ENCODE peak calls at places on chromosomes 1 and 21, in six cellular contexts. One of them, this sample, is unnamed. For H3K36me3, the result is how much of the 10 kb centered on the place peaks cover.

GRCh38 chr1:206890125-206890637 is 7.1 kb upstream of the IL24 start:
- DNase-seq in mesendoderm: peak
- DNase-seq in GM23248: peak
- DNase-seq in HepG2: no peak
- DNase-seq in endothelial cell of umbilical vein: no peak
- DNase-seq in IMR-90: peak
- DNase-seq in this sample: no peak

GRCh38 chr1:28437924-28438699 is 67.7 kb upstream of the RCC1 start:
- DNase-seq in HepG2: peak
- DNase-seq in endothelial cell of umbilical vein: peak
- DNase-seq in mesendoderm: peak
- DNase-seq in GM23248: peak
- DNase-seq in IMR-90: peak
- DNase-seq in this sample: peak

GRCh38 chr1:201495447-201496295 is 11.3 kb downstream of the CSRP1 start:
- DNase-seq in HepG2: peak
- DNase-seq in GM23248: peak
- DNase-seq in IMR-90: peak
- DNase-seq in endothelial cell of umbilical vein: peak
- DNase-seq in mesendoderm: no peak
- DNase-seq in this sample: peak

GRCh38 chr1:19287436-19288185 is 959 bp downstream of the AKR7A3 start:
- DNase-seq in endothelial cell of umbilical vein: no peak
- DNase-seq in mesendoderm: no peak
- DNase-seq in IMR-90: no peak
- DNase-seq in HepG2: no peak
- DNase-seq in GM23248: no peak
- DNase-seq in this sample: peak

GRCh38 chr1:53682881-53683280 is 56.1 kb downstream of the GLIS1 start:
- DNase-seq in GM23248: no peak
- DNase-seq in IMR-90: no peak
- DNase-seq in mesendoderm: no peak
- DNase-seq in HepG2: no peak
- DNase-seq in endothelial cell of umbilical vein: no peak
- DNase-seq in this sample: no peak

GRCh38 chr1:55474168-55474786 is 259.1 kb upstream of the USP24 start:
- DNase-seq in IMR-90: peak
- DNase-seq in endothelial cell of umbilical vein: peak
- DNase-seq in GM23248: peak
- DNase-seq in HepG2: no peak
- DNase-seq in mesendoderm: no peak
- DNase-seq in this sample: no peak

GRCh38 chr1:15524283-15525042 is 448 bp upstream of the CASP9 start:
- DNase-seq in mesendoderm: peak
- DNase-seq in IMR-90: peak
- DNase-seq in GM23248: peak
- DNase-seq in HepG2: peak
- DNase-seq in endothelial cell of umbilical vein: peak
- DNase-seq in this sample: peak

GRCh38 chr1:231107600-231108326 is 54.1 kb upstream of the TRIM67 start:
- DNase-seq in endothelial cell of umbilical vein: no peak
- DNase-seq in HepG2: no peak
- DNase-seq in IMR-90: no peak
- DNase-seq in mesendoderm: peak
- DNase-seq in GM23248: no peak
- DNase-seq in this sample: no peak

GRCh38 chr1:113886417-113887391 is 677 bp downstream of the BCL2L15 start:
- DNase-seq in endothelial cell of umbilical vein: no peak
- DNase-seq in mesendoderm: no peak
- DNase-seq in HepG2: no peak
- DNase-seq in GM23248: no peak
- DNase-seq in IMR-90: no peak
- DNase-seq in this sample: peak

GRCh38 chr1:16175610-16176553 is 20.0 kb upstream of the EPHA2 start:
- DNase-seq in endothelial cell of umbilical vein: peak
- DNase-seq in mesendoderm: no peak
- DNase-seq in IMR-90: peak
- DNase-seq in GM23248: peak
- DNase-seq in HepG2: no peak
- DNase-seq in this sample: peak

GRCh38 chr1:160841079-160841478 is 21.6 kb downstream of the CD244 start:
- DNase-seq in GM23248: no peak
- DNase-seq in mesendoderm: no peak
- DNase-seq in endothelial cell of umbilical vein: no peak
- DNase-seq in HepG2: no peak
- DNase-seq in IMR-90: no peak
- DNase-seq in this sample: no peak

GRCh38 chr1:236173174-236173767 is 30.9 kb downstream of the GPR137B start:
- DNase-seq in endothelial cell of umbilical vein: no peak
- DNase-seq in mesendoderm: peak
- DNase-seq in IMR-90: no peak
- DNase-seq in GM23248: no peak
- DNase-seq in HepG2: no peak
- DNase-seq in this sample: no peak

GRCh38 chr1:220189750-220190347 is 82.4 kb downstream of the RAB3GAP2 start:
- DNase-seq in mesendoderm: no peak
- DNase-seq in GM23248: peak
- DNase-seq in HepG2: peak
- DNase-seq in IMR-90: peak
- DNase-seq in endothelial cell of umbilical vein: peak
- DNase-seq in this sample: no peak

GRCh38 chr1:220962031-220962751 is 82.9 kb downstream of the HLX start:
- DNase-seq in endothelial cell of umbilical vein: no peak
- DNase-seq in GM23248: peak
- DNase-seq in mesendoderm: no peak
- DNase-seq in IMR-90: peak
- DNase-seq in HepG2: peak
- DNase-seq in this sample: no peak

GRCh38 chr1:145782166-145783099 is 41.5 kb downstream of the RNF115 start:
- DNase-seq in HepG2: peak
- DNase-seq in mesendoderm: no peak
- DNase-seq in IMR-90: peak
- DNase-seq in GM23248: peak
- DNase-seq in endothelial cell of umbilical vein: peak
- DNase-seq in this sample: no peak

GRCh38 chr1:10726355-10726754 is 70.1 kb downstream of the CASZ1 start:
- DNase-seq in HepG2: no peak
- DNase-seq in endothelial cell of umbilical vein: no peak
- DNase-seq in GM23248: no peak
- DNase-seq in mesendoderm: no peak
- DNase-seq in IMR-90: no peak
- DNase-seq in this sample: no peak

GRCh38 chr1:226700861-226701260 is 38.2 kb downstream of the ITPKB start:
- DNase-seq in HepG2: no peak
- DNase-seq in IMR-90: no peak
- DNase-seq in mesendoderm: no peak
- DNase-seq in endothelial cell of umbilical vein: no peak
- DNase-seq in GM23248: no peak
- DNase-seq in this sample: no peak

GRCh38 chr21:46368533-46369285 is 44.8 kb downstream of the PCNT start:
- DNase-seq in GM23248: no peak
- DNase-seq in HepG2: no peak
- DNase-seq in endothelial cell of umbilical vein: no peak
- DNase-seq in mesendoderm: no peak
- DNase-seq in IMR-90: no peak
- DNase-seq in this sample: no peak

GRCh38 chr1:54885863-54886723 is 902 bp downstream of the DHCR24 start:
- DNase-seq in mesendoderm: peak
- DNase-seq in endothelial cell of umbilical vein: peak
- DNase-seq in HepG2: peak
- DNase-seq in GM23248: peak
- DNase-seq in IMR-90: no peak
- DNase-seq in this sample: peak

GRCh38 chr1:230385173-230385480 is 41.0 kb downstream of the PGBD5 start:
- DNase-seq in HepG2: no peak
- DNase-seq in GM23248: no peak
- DNase-seq in IMR-90: no peak
- DNase-seq in endothelial cell of umbilical vein: no peak
- DNase-seq in mesendoderm: no peak
- DNase-seq in this sample: no peak

GRCh38 chr21:31872452-31873274 is at the start of gene HUNK:
- DNase-seq in IMR-90: peak
- DNase-seq in GM23248: peak
- DNase-seq in mesendoderm: peak
- DNase-seq in HepG2: peak
- DNase-seq in endothelial cell of umbilical vein: no peak
- DNase-seq in this sample: peak

GRCh38 chr1:46043491-46044017 is 88.9 kb downstream of the PIK3R3 start:
- DNase-seq in IMR-90: no peak
- DNase-seq in mesendoderm: peak
- DNase-seq in endothelial cell of umbilical vein: no peak
- DNase-seq in GM23248: no peak
- DNase-seq in HepG2: no peak
- DNase-seq in this sample: no peak

GRCh38 chr1:180267761-180268555 is 37.9 kb downstream of the LHX4 start:
- DNase-seq in mesendoderm: no peak
- DNase-seq in endothelial cell of umbilical vein: no peak
- DNase-seq in HepG2: no peak
- DNase-seq in IMR-90: no peak
- DNase-seq in GM23248: no peak
- DNase-seq in this sample: no peak

GRCh38 chr1:184664042-184664659 is 90.5 kb downstream of the EDEM3 start:
- DNase-seq in mesendoderm: peak
- DNase-seq in GM23248: peak
- DNase-seq in endothelial cell of umbilical vein: peak
- DNase-seq in IMR-90: peak
- DNase-seq in HepG2: peak
- DNase-seq in this sample: peak
- H3K9ac ChIP-seq in mesendoderm: peak
- H3K9ac ChIP-seq in GM23248: peak
- H3K9ac ChIP-seq in endothelial cell of umbilical vein: no peak
- H3K9ac ChIP-seq in IMR-90: no peak
- H3K9ac ChIP-seq in HepG2: no peak
- H3K9ac ChIP-seq in this sample: peak

DNA sequence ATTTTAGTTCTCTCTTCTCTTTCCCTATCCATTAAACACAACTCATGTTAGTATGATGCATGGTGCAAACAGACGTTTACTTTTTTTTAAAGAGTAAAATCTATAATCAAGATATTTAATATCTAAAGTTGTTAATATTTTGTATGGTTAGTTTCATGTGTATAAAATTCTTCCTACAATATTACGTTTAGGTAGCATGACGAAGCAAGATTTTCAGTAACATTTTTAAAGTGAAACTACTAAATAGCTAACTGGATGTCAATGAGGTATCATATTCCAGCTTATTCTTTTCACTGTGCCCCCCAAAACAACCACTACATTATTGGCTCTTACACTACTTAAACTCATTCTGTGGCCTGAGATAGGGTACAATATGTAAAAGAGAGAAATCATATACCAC is 36.7 kb downstream of the CNIH4 start:
- DNase-seq in HepG2: no peak
- DNase-seq in IMR-90: no peak
- DNase-seq in GM23248: no peak
- DNase-seq in endothelial cell of umbilical vein: no peak
- DNase-seq in mesendoderm: no peak
- DNase-seq in this sample: no peak
- H3K36me3 ChIP-seq in HepG2: under half
- H3K36me3 ChIP-seq in IMR-90: half or more
- H3K36me3 ChIP-seq in GM23248: half or more
- H3K36me3 ChIP-seq in endothelial cell of umbilical vein: under half
- H3K36me3 ChIP-seq in mesendoderm: under half
- H3K36me3 ChIP-seq in this sample: under half

GRCh38 chr1:6949991-6950765 is 164.9 kb downstream of the CAMTA1 start:
- DNase-seq in HepG2: no peak
- DNase-seq in mesendoderm: peak
- DNase-seq in IMR-90: no peak
- DNase-seq in endothelial cell of umbilical vein: no peak
- DNase-seq in GM23248: no peak
- DNase-seq in this sample: no peak
- H3K27ac ChIP-seq in HepG2: no peak
- H3K27ac ChIP-seq in mesendoderm: no peak
- H3K27ac ChIP-seq in IMR-90: no peak
- H3K27ac ChIP-seq in endothelial cell of umbilical vein: no peak
- H3K27ac ChIP-seq in GM23248: no peak
- H3K27ac ChIP-seq in this sample: no peak

DNA sequence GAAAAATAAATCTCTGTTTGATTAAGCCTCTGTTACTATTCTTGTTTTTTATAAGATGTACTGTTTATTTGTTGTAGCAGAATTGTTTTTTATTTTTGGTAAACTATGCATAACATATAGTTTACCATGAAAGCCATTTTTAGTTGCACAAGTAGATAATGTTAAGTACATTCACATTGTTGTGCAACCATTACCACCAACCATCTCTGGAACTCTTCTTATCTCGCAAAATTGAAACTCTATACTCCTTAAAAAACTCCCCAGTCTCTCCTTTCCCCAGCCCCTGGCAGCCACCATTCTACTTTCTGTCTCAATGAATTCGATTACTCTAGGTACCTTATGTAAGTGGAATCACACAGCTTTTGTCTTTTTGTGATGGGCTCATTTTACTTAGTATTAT is 27.4 kb upstream of the UHMK1 start:
- DNase-seq in endothelial cell of umbilical vein: no peak
- DNase-seq in mesendoderm: no peak
- DNase-seq in HepG2: no peak
- DNase-seq in IMR-90: no peak
- DNase-seq in GM23248: no peak
- DNase-seq in this sample: no peak
- H3K9ac ChIP-seq in endothelial cell of umbilical vein: no peak
- H3K9ac ChIP-seq in mesendoderm: no peak
- H3K9ac ChIP-seq in HepG2: no peak
- H3K9ac ChIP-seq in IMR-90: no peak
- H3K9ac ChIP-seq in GM23248: no peak
- H3K9ac ChIP-seq in this sample: no peak

GRCh38 chr1:44237721-44238457 is 24.6 kb downstream of the DMAP1 start:
- DNase-seq in HepG2: no peak
- DNase-seq in mesendoderm: peak
- DNase-seq in endothelial cell of umbilical vein: peak
- DNase-seq in GM23248: peak
- DNase-seq in IMR-90: peak
- DNase-seq in this sample: peak
- H3K36me3 ChIP-seq in HepG2: under half
- H3K36me3 ChIP-seq in mesendoderm: under half
- H3K36me3 ChIP-seq in endothelial cell of umbilical vein: under half
- H3K36me3 ChIP-seq in GM23248: under half
- H3K36me3 ChIP-seq in IMR-90: under half
- H3K36me3 ChIP-seq in this sample: under half

GRCh38 chr1:59541161-59541560 is 244.3 kb downstream of the FGGY start:
- DNase-seq in mesendoderm: no peak
- DNase-seq in GM23248: no peak
- DNase-seq in endothelial cell of umbilical vein: no peak
- DNase-seq in IMR-90: no peak
- DNase-seq in HepG2: no peak
- DNase-seq in this sample: no peak
- H3K27ac ChIP-seq in mesendoderm: no peak
- H3K27ac ChIP-seq in GM23248: no peak
- H3K27ac ChIP-seq in endothelial cell of umbilical vein: no peak
- H3K27ac ChIP-seq in IMR-90: no peak
- H3K27ac ChIP-seq in HepG2: no peak
- H3K27ac ChIP-seq in this sample: no peak

GRCh38 chr1:32400876-32401631 is 6.8 kb upstream of the BSDC1 start:
- DNase-seq in mesendoderm: peak
- DNase-seq in IMR-90: peak
- DNase-seq in GM23248: peak
- DNase-seq in endothelial cell of umbilical vein: peak
- DNase-seq in HepG2: peak
- DNase-seq in this sample: peak
- H3K9ac ChIP-seq in mesendoderm: peak
- H3K9ac ChIP-seq in IMR-90: no peak
- H3K9ac ChIP-seq in GM23248: peak
- H3K9ac ChIP-seq in endothelial cell of umbilical vein: no peak
- H3K9ac ChIP-seq in HepG2: peak
- H3K9ac ChIP-seq in this sample: no peak